ENCODE peak calls at places on chromosomes 7 and 10, in five cellular contexts. U, X, K, H and Z are unnamed samples.

GRCh38 chr10:51029172-51029641 is 45.1 kb upstream of the PRKG1 start:
- DNase-seq in H (no peak), X (no peak), U (no peak), K (no peak), Z (peak; percentile 27)

GRCh38 chr10:107442035-107442505 is 277.6 kb upstream of the SORCS1 start:
- DNase-seq in X (no peak), K (no peak), H (no peak), U (no peak), Z (no peak)

GRCh38 chr10:63630928-63631685 is 109.9 kb downstream of the REEP3 start:
- DNase-seq in H (no peak), K (no peak), X (no peak), U (no peak), Z (no peak)

GRCh38 chr7:113179313-113179712 is 61.0 kb upstream of the SMIM30 start:
- DNase-seq in H (no peak), U (no peak), K (no peak), X (no peak), Z (no peak)

GRCh38 chr7:80511964-80512363 is at the start of gene GNAT3:
- DNase-seq in H (no peak), K (no peak), X (no peak), U (no peak), Z (no peak)

GRCh38 chr7:66409493-66409892 is 204.4 kb downstream of the TPST1 start:
- DNase-seq in X (no peak), H (no peak), U (no peak), K (no peak), Z (peak; percentile 46)

GRCh38 chr10:32481606-32482005 is 35.7 kb downstream of the CCDC7 start:
- DNase-seq in K (no peak), H (no peak), X (no peak), U (no peak), Z (no peak)

GRCh38 chr7:117873056-117873932 is at the start of gene CTTNBP2:
- DNase-seq in X (no peak), U (peak; percentile 86), K (no peak), H (peak; percentile 23), Z (no peak)

GRCh38 chr7:29588900-29589696 is 25.5 kb downstream of the PRR15 start:
- DNase-seq in X (no peak), H (no peak), U (no peak), K (peak; percentile 8), Z (no peak)

GRCh38 chr7:136925556-136925955 is 57.1 kb downstream of the CHRM2 start:
- DNase-seq in U (no peak), H (no peak), K (no peak), X (no peak), Z (no peak)

GRCh38 chr7:28879105-28879504 is 79.0 kb downstream of the TRIL start:
- DNase-seq in K (no peak), X (no peak), H (no peak), U (no peak), Z (no peak)

GRCh38 chr7:144682581-144683280 is 153.1 kb downstream of the TPK1 start:
- DNase-seq in U (no peak), X (no peak), K (no peak), H (no peak), Z (no peak)

GRCh38 chr10:113068178-113068890 is 118.3 kb downstream of the TCF7L2 start:
- DNase-seq in X (no peak), U (no peak), H (no peak), K (no peak), Z (no peak)

GRCh38 chr7:77699056-77699455 is 2.8 kb downstream of the RSBN1L start:
- DNase-seq in K (no peak), H (no peak), X (no peak), U (no peak), Z (no peak)

GRCh38 chr7:19619122-19619521 is 89.7 kb downstream of the POLR1F start:
- DNase-seq in K (no peak), U (no peak), H (no peak), X (no peak), Z (no peak)

GRCh38 chr7:87370660-87371180 is 25.3 kb downstream of the CROT start:
- DNase-seq in K (peak; percentile 42), U (no peak), X (no peak), H (no peak), Z (no peak)

GRCh38 chr10:107083388-107084009 is 81.0 kb downstream of the SORCS1 start:
- DNase-seq in K (no peak), X (no peak), U (no peak), H (no peak), Z (no peak)

GRCh38 chr10:132905661-132906060 is 36.7 kb downstream of the CFAP46 start:
- DNase-seq in X (no peak), H (no peak), U (no peak), K (no peak), Z (no peak)

GRCh38 chr10:73899401-73899780 is 11.5 kb upstream of the PLAU start:
- DNase-seq in X (no peak), K (peak; percentile 81), H (no peak), U (no peak), Z (no peak)

GRCh38 chr7:33762903-33763295 is 142.4 kb upstream of the BMPER start:
- DNase-seq in X (no peak), U (no peak), H (no peak), K (no peak), Z (no peak)

GRCh38 chr7:33761440-33762080 is 143.8 kb upstream of the BMPER start:
- DNase-seq in X (no peak), U (no peak), K (no peak), H (no peak), Z (no peak)

GRCh38 chr7:33762153-33762902 is 143.0 kb upstream of the BMPER start:
- DNase-seq in U (no peak), X (no peak), K (no peak), H (no peak), Z (no peak)

GRCh38 chr7:33766396-33766795 is 138.9 kb upstream of the BMPER start:
- DNase-seq in X (no peak), U (no peak), K (no peak), H (no peak), Z (no peak)

DNA sequence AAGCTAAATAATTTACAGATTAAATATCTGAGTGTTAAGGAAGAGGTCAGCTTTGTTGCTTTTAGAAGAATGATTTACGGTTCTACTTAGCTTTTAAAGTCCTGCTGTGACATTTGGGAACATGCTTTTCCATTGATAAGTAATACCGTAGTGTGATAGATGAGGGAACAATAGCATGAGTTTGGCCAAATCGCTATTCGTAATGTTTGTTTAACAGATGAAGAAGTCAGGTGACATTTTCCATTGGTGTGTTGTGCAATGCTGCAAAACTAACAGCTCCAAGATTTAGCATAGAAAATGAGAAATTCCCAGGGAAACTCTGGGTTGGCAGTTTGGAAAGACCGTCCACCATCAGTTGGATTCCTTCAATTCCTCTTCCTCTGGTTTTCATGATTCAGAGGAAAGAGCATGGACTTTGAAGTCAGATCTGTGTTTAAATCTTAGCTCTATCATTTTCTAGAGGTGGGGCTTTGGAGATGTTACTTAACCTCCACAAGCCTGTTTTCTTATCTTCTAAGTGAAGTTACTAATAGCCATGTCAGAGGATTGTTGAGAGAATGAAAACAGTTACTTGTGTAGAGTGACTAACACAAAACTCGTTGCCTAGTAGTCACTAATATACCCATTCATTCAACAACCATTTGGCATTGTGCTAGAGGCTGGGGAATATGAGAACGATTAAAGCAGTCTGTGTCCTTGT is 140.4 kb upstream of the BMPER start:
- DNase-seq in K (no peak), U (no peak), X (no peak), H (no peak), Z (no peak)
- H3K27ac ChIP-seq in K (no peak overlapping the region), U (no peak overlapping the region), X (no peak overlapping the region), H (no peak overlapping the region), Z (no peak overlapping the region)

GRCh38 chr10:11687357-11687771 is 54.8 kb upstream of the ECHDC3 start:
- DNase-seq in H (no peak), K (no peak), X (no peak), U (no peak), Z (peak; percentile 92)
- H3K27ac ChIP-seq in H (no peak overlapping the region), K (no peak overlapping the region), X (no peak overlapping the region), U (no peak overlapping the region), Z (peak overlapping the region; percentile 95)

GRCh38 chr7:128157906-128158305 is 83.2 kb upstream of the LEP start:
- DNase-seq in U (no peak), X (no peak), K (no peak), H (no peak), Z (no peak)
- H3K27ac ChIP-seq in U (no peak overlapping the region), X (no peak overlapping the region), K (no peak overlapping the region), H (no peak overlapping the region), Z (no peak overlapping the region)

DNA sequence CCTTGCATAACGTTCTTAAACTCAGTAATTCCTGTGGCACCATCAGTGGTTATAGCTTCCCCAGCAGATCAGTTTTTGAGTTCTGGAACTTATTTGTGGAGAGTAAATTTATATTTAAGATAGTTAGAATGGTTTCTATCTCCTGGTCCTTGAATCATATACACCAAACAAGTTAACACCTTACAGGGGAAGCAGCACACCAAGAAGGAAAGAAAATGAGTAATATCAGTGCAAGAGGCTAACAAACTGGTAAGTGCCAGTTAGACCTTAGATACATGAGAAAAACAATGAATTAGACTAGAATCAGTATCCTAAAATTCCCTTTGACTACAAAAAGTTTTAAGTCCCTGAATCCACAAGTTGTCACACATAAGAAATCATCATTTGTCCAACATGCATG is 54.2 kb downstream of the ABI1 start:
- DNase-seq in U (no peak), X (no peak), K (no peak), H (no peak), Z (no peak)
- H3K27ac ChIP-seq in U (no peak overlapping the region), X (no peak overlapping the region), K (no peak overlapping the region), H (no peak overlapping the region), Z (no peak overlapping the region)

DNA sequence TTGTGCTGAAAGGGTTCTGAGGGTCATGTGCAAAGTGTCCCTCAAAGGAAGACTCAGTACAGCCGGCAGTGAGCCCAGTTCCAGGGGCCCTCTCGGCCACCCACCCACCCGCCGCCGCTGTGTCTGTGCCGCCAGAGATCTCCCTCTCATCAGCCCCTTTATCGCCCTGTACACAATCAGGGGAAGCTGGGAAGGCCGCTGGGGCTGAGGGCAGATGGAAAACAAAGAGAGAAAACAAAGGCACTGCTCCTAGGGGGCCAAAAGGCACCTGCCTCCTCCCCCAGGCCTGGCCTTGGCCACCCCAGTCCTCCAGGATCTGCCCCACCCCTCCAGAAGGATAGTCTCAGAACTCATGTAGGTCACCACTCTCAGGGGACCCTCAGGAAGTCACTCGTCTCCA is 67.0 kb downstream of the ZMIZ1 start:
- DNase-seq in K (no peak), H (no peak), X (no peak), U (no peak), Z (no peak)
- H3K27ac ChIP-seq in K (peak overlapping the region; percentile 77), H (no peak overlapping the region), X (peak overlapping the region; percentile 61), U (peak overlapping the region; percentile 3), Z (no peak overlapping the region)

GRCh38 chr7:75995052-75995471 is 667 bp upstream of the TMEM120A start:
- DNase-seq in H (no peak), U (no peak), X (no peak), K (no peak), Z (no peak)
- H3K27ac ChIP-seq in H (peak overlapping the region; percentile 91), U (peak overlapping the region; percentile 72), X (no peak overlapping the region), K (no peak overlapping the region), Z (no peak overlapping the region)

GRCh38 chr10:119543814-119544642 is 1.5 kb upstream of the RGS10 start:
- DNase-seq in K (no peak), H (no peak), U (no peak), X (no peak), Z (no peak)

GRCh38 chr10:119542990-119543813 is 683 bp upstream of the RGS10 start:
- DNase-seq in U (peak; percentile 89), H (peak; percentile 19), X (peak; percentile 62), K (no peak), Z (no peak)

GRCh38 chr10:119541459-119542356 is 811 bp downstream of the RGS10 start:
- DNase-seq in H (no peak), U (peak; percentile 78), X (peak; percentile 47), K (no peak), Z (no peak)

GRCh38 chr10:119541046-119541445 is 1.5 kb downstream of the RGS10 start:
- DNase-seq in U (no peak), K (no peak), X (no peak), H (no peak), Z (no peak)

GRCh38 chr10:119542357-119542989 is at the start of gene RGS10:
- DNase-seq in U (peak; percentile 94), K (no peak), H (peak; percentile 67), X (peak; percentile 76), Z (peak; percentile 36)
- H3K27ac ChIP-seq in U (no peak within 1 kb of the TSS), K (peak within 1 kb of the TSS; percentile 11), H (peak within 1 kb of the TSS; percentile 59), X (peak within 1 kb of the TSS; percentile 74), Z (peak within 1 kb of the TSS; percentile 33)